ENCODE peak calls at places on chromosome 13, in nine cellular contexts. One of them, this sample, is unnamed.

GRCh38 chr13:104422668-104423067 is 1356.5 kb upstream of the SLC10A2 start:
- DNase-seq in HFF-Myc: no peak
- DNase-seq in AG04450: no peak
- DNase-seq in iPS-NIHi11: no peak
- DNase-seq in HCEC 1CT: no peak
- DNase-seq in hypothalamus: no peak
- DNase-seq in upper lobe of left lung: no peak
- DNase-seq in fibroblast of the conjunctiva: no peak
- DNase-seq in skeletal muscle cell: no peak
- DNase-seq in this sample: no peak

GRCh38 chr13:67133476-67133875 is 96.7 kb downstream of the PCDH9 start:
- DNase-seq in upper lobe of left lung: no peak
- DNase-seq in fibroblast of the conjunctiva: no peak
- DNase-seq in skeletal muscle cell: no peak
- DNase-seq in hypothalamus: no peak
- DNase-seq in iPS-NIHi11: no peak
- DNase-seq in HFF-Myc: no peak
- DNase-seq in AG04450: no peak
- DNase-seq in HCEC 1CT: no peak
- DNase-seq in this sample: no peak

GRCh38 chr13:102839462-102839861 is 6.4 kb upstream of the ERCC5 start:
- DNase-seq in HCEC 1CT: peak; percentile 13
- DNase-seq in HFF-Myc: no peak
- DNase-seq in hypothalamus: no peak
- DNase-seq in iPS-NIHi11: no peak
- DNase-seq in fibroblast of the conjunctiva: no peak
- DNase-seq in skeletal muscle cell: no peak
- DNase-seq in AG04450: no peak
- DNase-seq in upper lobe of left lung: no peak
- DNase-seq in this sample: no peak

GRCh38 chr13:50365683-50366391 is 350.6 kb downstream of the KCNRG start:
- DNase-seq in HCEC 1CT: no peak
- DNase-seq in iPS-NIHi11: no peak
- DNase-seq in skeletal muscle cell: no peak
- DNase-seq in hypothalamus: no peak
- DNase-seq in upper lobe of left lung: no peak
- DNase-seq in fibroblast of the conjunctiva: no peak
- DNase-seq in HFF-Myc: no peak
- DNase-seq in AG04450: no peak
- DNase-seq in this sample: no peak

GRCh38 chr13:112645327-112645914 is 44.4 kb upstream of the ATP11A start:
- DNase-seq in HCEC 1CT: no peak
- DNase-seq in skeletal muscle cell: no peak
- DNase-seq in iPS-NIHi11: no peak
- DNase-seq in hypothalamus: no peak
- DNase-seq in HFF-Myc: no peak
- DNase-seq in upper lobe of left lung: peak; percentile 56
- DNase-seq in AG04450: no peak
- DNase-seq in fibroblast of the conjunctiva: no peak
- DNase-seq in this sample: no peak

GRCh38 chr13:40220299-40220935 is 446.0 kb downstream of the FOXO1 start:
- DNase-seq in fibroblast of the conjunctiva: no peak
- DNase-seq in AG04450: no peak
- DNase-seq in upper lobe of left lung: no peak
- DNase-seq in hypothalamus: no peak
- DNase-seq in HCEC 1CT: peak; percentile 19
- DNase-seq in skeletal muscle cell: no peak
- DNase-seq in iPS-NIHi11: no peak
- DNase-seq in HFF-Myc: no peak
- DNase-seq in this sample: no peak

GRCh38 chr13:75645141-75645540 is 9.0 kb downstream of the LMO7 start:
- DNase-seq in HFF-Myc: no peak
- DNase-seq in AG04450: no peak
- DNase-seq in fibroblast of the conjunctiva: no peak
- DNase-seq in hypothalamus: no peak
- DNase-seq in HCEC 1CT: no peak
- DNase-seq in upper lobe of left lung: no peak
- DNase-seq in skeletal muscle cell: no peak
- DNase-seq in iPS-NIHi11: no peak
- DNase-seq in this sample: no peak

GRCh38 chr13:95123726-95124125 is 177.5 kb downstream of the ABCC4 start:
- DNase-seq in hypothalamus: no peak
- DNase-seq in AG04450: no peak
- DNase-seq in upper lobe of left lung: no peak
- DNase-seq in skeletal muscle cell: no peak
- DNase-seq in fibroblast of the conjunctiva: no peak
- DNase-seq in HCEC 1CT: no peak
- DNase-seq in HFF-Myc: no peak
- DNase-seq in iPS-NIHi11: no peak
- DNase-seq in this sample: no peak

GRCh38 chr13:41614671-41615519 is 157.5 kb downstream of the RGCC start:
- DNase-seq in iPS-NIHi11: no peak
- DNase-seq in AG04450: no peak
- DNase-seq in skeletal muscle cell: no peak
- DNase-seq in hypothalamus: no peak
- DNase-seq in fibroblast of the conjunctiva: no peak
- DNase-seq in upper lobe of left lung: peak; percentile 17
- DNase-seq in HCEC 1CT: peak; percentile 36
- DNase-seq in HFF-Myc: no peak
- DNase-seq in this sample: no peak

GRCh38 chr13:74629985-74630384 is 495.8 kb upstream of the KLF12 start:
- DNase-seq in upper lobe of left lung: no peak
- DNase-seq in AG04450: no peak
- DNase-seq in HCEC 1CT: no peak
- DNase-seq in iPS-NIHi11: no peak
- DNase-seq in HFF-Myc: no peak
- DNase-seq in hypothalamus: no peak
- DNase-seq in skeletal muscle cell: peak; percentile 6
- DNase-seq in fibroblast of the conjunctiva: no peak
- DNase-seq in this sample: no peak

GRCh38 chr13:109778102-109778542 is 8.3 kb downstream of the IRS2 start:
- DNase-seq in fibroblast of the conjunctiva: no peak
- DNase-seq in hypothalamus: no peak
- DNase-seq in skeletal muscle cell: no peak
- DNase-seq in iPS-NIHi11: no peak
- DNase-seq in HFF-Myc: no peak
- DNase-seq in upper lobe of left lung: no peak
- DNase-seq in HCEC 1CT: peak; percentile 59
- DNase-seq in AG04450: no peak
- DNase-seq in this sample: no peak

GRCh38 chr13:31956944-31957644 is 74.5 kb upstream of the FRY start:
- DNase-seq in skeletal muscle cell: no peak
- DNase-seq in upper lobe of left lung: no peak
- DNase-seq in iPS-NIHi11: no peak
- DNase-seq in hypothalamus: no peak
- DNase-seq in fibroblast of the conjunctiva: peak; percentile 8
- DNase-seq in HCEC 1CT: peak; percentile 27
- DNase-seq in HFF-Myc: no peak
- DNase-seq in AG04450: no peak
- DNase-seq in this sample: no peak

GRCh38 chr13:72384879-72385278 is 342.6 kb downstream of the MZT1 start:
- DNase-seq in fibroblast of the conjunctiva: peak; percentile 2
- DNase-seq in hypothalamus: no peak
- DNase-seq in HCEC 1CT: no peak
- DNase-seq in upper lobe of left lung: no peak
- DNase-seq in iPS-NIHi11: no peak
- DNase-seq in AG04450: no peak
- DNase-seq in HFF-Myc: no peak
- DNase-seq in skeletal muscle cell: peak; percentile 14
- DNase-seq in this sample: no peak

GRCh38 chr13:24127116-24127631 is 33.3 kb upstream of the SPATA13 start:
- DNase-seq in fibroblast of the conjunctiva: no peak
- DNase-seq in skeletal muscle cell: no peak
- DNase-seq in HFF-Myc: no peak
- DNase-seq in HCEC 1CT: no peak
- DNase-seq in hypothalamus: no peak
- DNase-seq in iPS-NIHi11: no peak
- DNase-seq in AG04450: no peak
- DNase-seq in upper lobe of left lung: no peak
- DNase-seq in this sample: no peak

GRCh38 chr13:114222461-114222968 is 12.2 kb upstream of the CDC16 start:
- DNase-seq in iPS-NIHi11: no peak
- DNase-seq in fibroblast of the conjunctiva: no peak
- DNase-seq in upper lobe of left lung: peak; percentile 67
- DNase-seq in AG04450: no peak
- DNase-seq in hypothalamus: no peak
- DNase-seq in skeletal muscle cell: no peak
- DNase-seq in HCEC 1CT: no peak
- DNase-seq in HFF-Myc: no peak
- DNase-seq in this sample: peak; percentile 10

GRCh38 chr13:113558461-113558860 is 26.1 kb upstream of the TFDP1 start:
- DNase-seq in iPS-NIHi11: no peak
- DNase-seq in skeletal muscle cell: no peak
- DNase-seq in AG04450: no peak
- DNase-seq in HCEC 1CT: no peak
- DNase-seq in HFF-Myc: no peak
- DNase-seq in fibroblast of the conjunctiva: no peak
- DNase-seq in hypothalamus: no peak
- DNase-seq in upper lobe of left lung: no peak
- DNase-seq in this sample: no peak

GRCh38 chr13:99356216-99357089 is 49.3 kb upstream of the GPR183 start:
- DNase-seq in AG04450: peak; percentile 39
- DNase-seq in skeletal muscle cell: peak; percentile 53
- DNase-seq in fibroblast of the conjunctiva: peak; percentile 57
- DNase-seq in hypothalamus: no peak
- DNase-seq in iPS-NIHi11: no peak
- DNase-seq in upper lobe of left lung: no peak
- DNase-seq in HFF-Myc: no peak
- DNase-seq in HCEC 1CT: peak; percentile 33
- DNase-seq in this sample: no peak

GRCh38 chr13:98470920-98471319 is 106.0 kb downstream of the STK24 start:
- DNase-seq in fibroblast of the conjunctiva: no peak
- DNase-seq in HFF-Myc: no peak
- DNase-seq in HCEC 1CT: no peak
- DNase-seq in iPS-NIHi11: no peak
- DNase-seq in skeletal muscle cell: no peak
- DNase-seq in upper lobe of left lung: no peak
- DNase-seq in AG04450: no peak
- DNase-seq in hypothalamus: no peak
- DNase-seq in this sample: no peak

GRCh38 chr13:47119568-47120080 is 222.8 kb upstream of the HTR2A start:
- DNase-seq in HCEC 1CT: no peak
- DNase-seq in AG04450: no peak
- DNase-seq in fibroblast of the conjunctiva: no peak
- DNase-seq in upper lobe of left lung: no peak
- DNase-seq in hypothalamus: no peak
- DNase-seq in HFF-Myc: no peak
- DNase-seq in skeletal muscle cell: no peak
- DNase-seq in iPS-NIHi11: no peak
- DNase-seq in this sample: no peak

GRCh38 chr13:105956891-105957290 is 578.6 kb downstream of the EFNB2 start:
- DNase-seq in iPS-NIHi11: no peak
- DNase-seq in upper lobe of left lung: no peak
- DNase-seq in skeletal muscle cell: no peak
- DNase-seq in fibroblast of the conjunctiva: no peak
- DNase-seq in HFF-Myc: no peak
- DNase-seq in HCEC 1CT: no peak
- DNase-seq in hypothalamus: no peak
- DNase-seq in AG04450: no peak
- DNase-seq in this sample: peak; percentile 18

GRCh38 chr13:67094952-67095351 is 135.2 kb downstream of the PCDH9 start:
- DNase-seq in HFF-Myc: no peak
- DNase-seq in iPS-NIHi11: no peak
- DNase-seq in HCEC 1CT: no peak
- DNase-seq in upper lobe of left lung: no peak
- DNase-seq in AG04450: no peak
- DNase-seq in hypothalamus: no peak
- DNase-seq in skeletal muscle cell: no peak
- DNase-seq in fibroblast of the conjunctiva: no peak
- DNase-seq in this sample: no peak

GRCh38 chr13:50213526-50213925 is 198.3 kb downstream of the KCNRG start:
- DNase-seq in iPS-NIHi11: no peak
- DNase-seq in AG04450: no peak
- DNase-seq in HFF-Myc: no peak
- DNase-seq in hypothalamus: no peak
- DNase-seq in skeletal muscle cell: no peak
- DNase-seq in upper lobe of left lung: no peak
- DNase-seq in HCEC 1CT: no peak
- DNase-seq in fibroblast of the conjunctiva: no peak
- DNase-seq in this sample: no peak

GRCh38 chr13:20814224-20814910 is 40.6 kb upstream of the EEF1AKMT1 start:
- DNase-seq in HFF-Myc: peak; percentile 86
- DNase-seq in skeletal muscle cell: peak; percentile 90
- DNase-seq in upper lobe of left lung: no peak
- DNase-seq in hypothalamus: no peak
- DNase-seq in HCEC 1CT: peak; percentile 86
- DNase-seq in fibroblast of the conjunctiva: peak; percentile 92
- DNase-seq in AG04450: peak; percentile 91
- DNase-seq in iPS-NIHi11: peak; percentile 33
- DNase-seq in this sample: no peak

GRCh38 chr13:44825951-44826350 is 163.3 kb downstream of the NUFIP1 start:
- DNase-seq in upper lobe of left lung: no peak
- DNase-seq in HFF-Myc: no peak
- DNase-seq in fibroblast of the conjunctiva: no peak
- DNase-seq in iPS-NIHi11: no peak
- DNase-seq in HCEC 1CT: no peak
- DNase-seq in AG04450: no peak
- DNase-seq in hypothalamus: no peak
- DNase-seq in skeletal muscle cell: no peak
- DNase-seq in this sample: no peak

GRCh38 chr13:39245688-39246087 is 207.4 kb downstream of the NHLRC3 start:
- DNase-seq in HFF-Myc: no peak
- DNase-seq in HCEC 1CT: no peak
- DNase-seq in upper lobe of left lung: no peak
- DNase-seq in skeletal muscle cell: no peak
- DNase-seq in AG04450: no peak
- DNase-seq in fibroblast of the conjunctiva: no peak
- DNase-seq in hypothalamus: no peak
- DNase-seq in iPS-NIHi11: no peak
- DNase-seq in this sample: no peak

GRCh38 chr13:20441879-20442278 is 83.8 kb downstream of the CRYL1 start:
- DNase-seq in HFF-Myc: no peak
- DNase-seq in iPS-NIHi11: no peak
- DNase-seq in AG04450: peak; percentile 4
- DNase-seq in fibroblast of the conjunctiva: no peak
- DNase-seq in skeletal muscle cell: no peak
- DNase-seq in hypothalamus: no peak
- DNase-seq in upper lobe of left lung: no peak
- DNase-seq in HCEC 1CT: no peak
- DNase-seq in this sample: no peak